ENCODE peak calls at places on chromosome X, in nine cellular contexts. W is T-helper 1 cell; U is NCI-H187; E is GM12878; Y is stimulated activated CD4-positive, alpha-beta T cell treated with anti-CD3 and anti-CD28 coated beads, Interleukin-1b, Interleukin-23, amount 100 ng/mL, for 1 hour; R is body of pancreas; J is upper lobe of right lung; G is activated naive CD4-positive, alpha-beta T cell treated with anti-CD3 and anti-CD28 coated beads, Interleukin-2, amount 10 ng/mL, durations not matched to agents 7 days and 5 days; C is GM18507. V is an unnamed sample.

GRCh38 chrX:1472975-1473374 is 20.3 kb upstream of the ASMTL start:
- DNase-seq in J (no peak), Y (no peak), W (no peak), R (no peak), E (no peak), G (peak), C (no peak), U (no peak), V (no peak)

GRCh38 chrX:152842772-152843338 is 12.0 kb downstream of the NSDHL start:
- DNase-seq in J (no peak), Y (no peak), W (no peak), E (no peak), R (no peak), C (no peak), G (no peak), U (no peak), V (no peak)

GRCh38 chrX:1754077-1754476 is 139.2 kb downstream of the ASMT start:
- DNase-seq in Y (no peak), W (no peak), J (no peak), C (no peak), E (no peak), U (no peak), R (no peak), G (no peak), V (no peak)

GRCh38 chrX:109793191-109793590 is 60.1 kb upstream of the ACSL4 start:
- DNase-seq in G (no peak), W (no peak), E (no peak), Y (no peak), C (no peak), R (no peak), U (no peak), J (no peak), V (no peak)

GRCh38 chrX:39969099-39969825 is 128.5 kb downstream of the BCOR start:
- DNase-seq in E (no peak), R (no peak), Y (no peak), W (peak), U (peak), C (no peak), G (peak), J (no peak), V (peak)

GRCh38 chrX:134908235-134908834 is 82.5 kb upstream of the SMIM10 start:
- DNase-seq in U (no peak), Y (no peak), W (no peak), R (no peak), G (peak), J (no peak), C (no peak), E (no peak), V (no peak)

GRCh38 chrX:24426921-24427746 is 38.0 kb upstream of the PDK3 start:
- DNase-seq in G (no peak), C (no peak), U (no peak), W (no peak), R (no peak), J (no peak), Y (no peak), E (no peak), V (no peak)

GRCh38 chrX:38868941-38869378 is 67.7 kb downstream of the MID1IP1 start:
- DNase-seq in C (no peak), E (no peak), W (no peak), R (peak), J (no peak), G (no peak), U (no peak), Y (no peak), V (no peak)

GRCh38 chrX:40651620-40652223 is 4.4 kb upstream of the CXorf38 start:
- DNase-seq in R (peak), G (peak), W (peak), E (no peak), U (peak), J (no peak), C (no peak), Y (peak), V (peak)

GRCh38 chrX:107718156-107718621 is 57.4 kb downstream of the TSC22D3 start:
- DNase-seq in R (peak), Y (peak), W (peak), E (no peak), C (no peak), J (no peak), U (peak), G (peak), V (peak)

GRCh38 chrX:49287665-49288064 is 15.8 kb upstream of the GAGE10 start:
- DNase-seq in U (no peak), R (no peak), Y (no peak), J (no peak), E (no peak), G (no peak), C (no peak), W (no peak), V (no peak)

GRCh38 chrX:154738013-154738738 is 12.7 kb downstream of the GAB3 start:
- DNase-seq in R (peak), U (no peak), W (no peak), E (no peak), G (no peak), Y (no peak), C (no peak), J (no peak), V (no peak)

GRCh38 chrX:132395059-132395458 is 93.8 kb downstream of the MBNL3 start:
- DNase-seq in R (no peak), U (no peak), E (no peak), W (no peak), C (no peak), J (no peak), Y (no peak), G (no peak), V (no peak)

GRCh38 chrX:70034646-70035045 is 15.1 kb downstream of the AWAT2 start:
- DNase-seq in J (no peak), U (no peak), R (no peak), W (no peak), C (no peak), Y (no peak), E (no peak), G (no peak), V (no peak)

GRCh38 chrX:54447461-54447860 is 7.3 kb downstream of the TSR2 start:
- DNase-seq in R (no peak), W (no peak), U (no peak), E (no peak), G (no peak), C (no peak), J (no peak), Y (no peak), V (peak)

GRCh38 chrX:130028196-130028595 is 45.8 kb downstream of the BCORL1 start:
- DNase-seq in E (no peak), G (peak), R (peak), U (no peak), J (peak), W (peak), C (no peak), Y (peak), V (peak)

GRCh38 chrX:71532078-71532752 is 689 bp upstream of the OGT start:
- DNase-seq in E (no peak), J (no peak), R (peak), G (peak), U (peak), Y (no peak), W (peak), C (no peak), V (no peak)

V was measured in NCI-H1436.